ENCODE peak calls at places on chromosomes 3 and 15, in ten cellular contexts. U, Y, M, X, V, B, F, H, I and D are unnamed samples.

GRCh38 chr3:62220616-62221015 is 152.7 kb downstream of the FEZF2 start:
- DNase-seq in Y (no peak), M (no peak), U (no peak), I (no peak), H (no peak), V (no peak), X (no peak), B (no peak), F (no peak), D (no peak)

GRCh38 chr15:39235084-39235795 is 345.6 kb upstream of the THBS1 start:
- DNase-seq in B (no peak), X (no peak), Y (no peak), V (no peak), F (no peak), M (peak; percentile 65), U (no peak), I (peak; percentile 68), H (no peak), D (no peak)

GRCh38 chr15:51681303-51681963 is at the start of gene SCG3:
- DNase-seq in Y (peak; percentile 87), I (no peak), U (peak; percentile 80), B (no peak), X (peak; percentile 90), V (peak; percentile 91), H (peak; percentile 79), F (peak; percentile 81), M (peak; percentile 37), D (peak; percentile 7)

GRCh38 chr3:122993573-122993972 is 34.0 kb downstream of the SEMA5B start:
- DNase-seq in U (peak; percentile 25), X (no peak), H (no peak), Y (no peak), B (no peak), I (no peak), F (no peak), V (no peak), M (no peak), D (no peak)

GRCh38 chr3:159726231-159726964 is 262.2 kb upstream of the IL12A start:
- DNase-seq in F (no peak), Y (no peak), B (no peak), M (peak; percentile 40), V (no peak), U (no peak), H (no peak), I (no peak), X (no peak), D (no peak)

GRCh38 chr15:66004618-66005262 is 135.4 kb downstream of the RAB11A start:
- DNase-seq in F (no peak), B (no peak), I (no peak), V (peak; percentile 6), M (peak; percentile 13), Y (no peak), X (no peak), H (no peak), U (no peak), D (no peak)

GRCh38 chr3:16455001-16455400 is 58.5 kb downstream of the RFTN1 start:
- DNase-seq in V (peak; percentile 0), Y (no peak), B (no peak), F (peak; percentile 45), M (no peak), H (peak; percentile 60), I (no peak), X (no peak), U (no peak), D (peak; percentile 91)

GRCh38 chr3:64612082-64612860 is 75.5 kb downstream of the ADAMTS9 start:
- DNase-seq in B (no peak), X (no peak), F (no peak), H (no peak), Y (no peak), M (peak; percentile 72), I (no peak), U (no peak), V (no peak), D (no peak)

GRCh38 chr15:74314897-74315438 is 52.5 kb downstream of the CYP11A1 start:
- DNase-seq in B (no peak), F (peak; percentile 17), U (no peak), H (peak; percentile 22), M (no peak), V (no peak), I (no peak), Y (no peak), X (no peak), D (no peak)

GRCh38 chr15:79939399-79939798 is 31.6 kb downstream of the BCL2A1 start:
- DNase-seq in Y (no peak), B (no peak), U (no peak), I (no peak), M (no peak), H (no peak), X (no peak), F (no peak), V (no peak), D (no peak)

GRCh38 chr3:134373942-134374790 is at the start of gene AMOTL2:
- DNase-seq in M (peak; percentile 98), Y (peak; percentile 81), I (peak; percentile 90), X (peak; percentile 97), H (peak; percentile 45), B (peak; percentile 94), F (peak; percentile 62), U (peak; percentile 69), V (peak; percentile 90), D (peak; percentile 61)

GRCh38 chr3:135929670-135930069 is 35.9 kb upstream of the PPP2R3A start:
- DNase-seq in Y (peak; percentile 33), M (peak; percentile 74), B (peak; percentile 44), H (no peak), X (no peak), U (no peak), V (no peak), I (no peak), F (no peak), D (peak; percentile 38)

GRCh38 chr3:118480101-118480860 is 554.4 kb downstream of the IGSF11 start:
- DNase-seq in B (no peak), V (no peak), U (no peak), Y (no peak), M (no peak), F (no peak), H (no peak), I (no peak), X (no peak), D (no peak)

GRCh38 chr3:130755666-130756065 is 9.0 kb upstream of the PIK3R4 start:
- DNase-seq in V (peak; percentile 13), U (no peak), B (no peak), X (no peak), H (no peak), M (no peak), Y (no peak), F (no peak), I (no peak), D (no peak)

GRCh38 chr15:72800819-72801481 is 17.4 kb upstream of the ADPGK start:
- DNase-seq in V (no peak), I (no peak), M (peak; percentile 40), F (no peak), X (peak; percentile 36), H (no peak), Y (no peak), U (no peak), B (no peak), D (no peak)

GRCh38 chr3:145865329-145865904 is 295.6 kb downstream of the PLOD2 start:
- DNase-seq in F (no peak), H (no peak), V (no peak), B (no peak), Y (no peak), I (no peak), U (no peak), X (no peak), M (no peak), D (no peak)

GRCh38 chr15:32974691-32975090 is 219.8 kb downstream of the FMN1 start:
- DNase-seq in X (no peak), H (no peak), U (no peak), M (peak; percentile 82), V (no peak), F (no peak), Y (no peak), B (no peak), I (no peak), D (no peak)

GRCh38 chr15:52112203-52112750 is 298 bp downstream of the BCL2L10 start:
- DNase-seq in U (no peak), M (no peak), F (no peak), Y (peak; percentile 42), H (peak; percentile 6), I (no peak), X (peak; percentile 83), B (no peak), V (peak; percentile 80), D (no peak)

GRCh38 chr3:168424059-168424765 is 328.5 kb upstream of the GOLIM4 start:
- DNase-seq in Y (no peak), H (no peak), U (no peak), I (no peak), B (no peak), X (no peak), M (peak; percentile 6), F (no peak), V (no peak), D (peak; percentile 60)

GRCh38 chr3:8443829-8444791 is 57.5 kb upstream of the LMCD1 start:
- DNase-seq in Y (peak; percentile 50), I (peak; percentile 98), M (peak; percentile 100), V (peak; percentile 95), X (peak; percentile 94), H (peak; percentile 66), U (peak; percentile 34), F (peak; percentile 92), B (peak; percentile 96), D (peak; percentile 82)

GRCh38 chr15:68484220-68484619 is 52.3 kb upstream of the ITGA11 start:
- DNase-seq in I (no peak), X (no peak), H (no peak), M (no peak), B (no peak), Y (no peak), F (no peak), V (no peak), U (no peak), D (no peak)

GRCh38 chr3:109047366-109047765 is 70.6 kb downstream of the MORC1 start:
- DNase-seq in V (no peak), I (no peak), H (no peak), X (no peak), F (no peak), Y (no peak), U (no peak), B (no peak), M (no peak), D (no peak)

GRCh38 chr3:106176734-106177133 is 307.9 kb upstream of the CBLB start:
- DNase-seq in F (no peak), X (no peak), I (no peak), H (no peak), M (peak; percentile 12), U (no peak), B (no peak), Y (no peak), V (no peak), D (no peak)

GRCh38 chr3:190017575-190018288 is 103.0 kb downstream of the P3H2 start:
- DNase-seq in H (no peak), X (no peak), M (peak; percentile 81), Y (peak; percentile 29), I (peak; percentile 46), B (peak; percentile 54), F (no peak), V (peak; percentile 48), U (no peak), D (no peak)

GRCh38 chr3:10462641-10463040 is 42.7 kb downstream of the ATP2B2 start:
- DNase-seq in X (no peak), I (no peak), V (no peak), U (no peak), Y (no peak), H (no peak), F (no peak), M (no peak), B (no peak), D (no peak)

GRCh38 chr3:17070560-17070959 is 185.8 kb downstream of the PLCL2 start:
- DNase-seq in X (no peak), V (peak; percentile 70), F (peak; percentile 65), I (no peak), M (peak; percentile 42), B (no peak), Y (peak; percentile 76), U (no peak), H (peak; percentile 88), D (peak; percentile 70)

GRCh38 chr3:178907081-178907480 is 164.5 kb downstream of the ZMAT3 start:
- DNase-seq in X (no peak), I (no peak), U (no peak), H (no peak), Y (no peak), V (no peak), F (no peak), M (no peak), B (no peak), D (no peak)

GRCh38 chr3:23761440-23761896 is 44.3 kb upstream of the UBE2E1 start:
- DNase-seq in H (no peak), X (no peak), F (no peak), V (peak; percentile 39), M (no peak), U (no peak), B (no peak), I (no peak), Y (no peak), D (no peak)